ENCODE peak calls at places on chromosomes 5 and 9, in eight cellular contexts. G is brain microvascular endothelial cell; Q is ovary; P is iPS DF 6.9; K is fibroblast of lung; D is Panc1; I is H7; E is naive thymus-derived CD4-positive, alpha-beta T cell. O is an unnamed sample.

GRCh38 chr5:73229271-73229670 is 56.3 kb downstream of the TMEM174 start:
- DNase-seq in E (no peak), I (no peak), G (peak), K (peak), Q (no peak), P (no peak), D (no peak), O (no peak)

GRCh38 chr5:138905541-138905940 is 30.4 kb upstream of the LRRTM2 start:
- DNase-seq in Q (no peak), G (peak), D (no peak), E (no peak), I (no peak), K (peak), P (no peak), O (no peak)

GRCh38 chr9:21974542-21975409 is 19.4 kb downstream of the CDKN2A start:
- DNase-seq in D (no peak), E (peak), Q (no peak), K (peak), I (peak), P (no peak), G (peak), O (peak)

GRCh38 chr9:37925786-37926736 is 22.1 kb upstream of the SLC25A51 start:
- DNase-seq in Q (no peak), P (no peak), K (peak), E (no peak), D (no peak), G (no peak), I (no peak), O (no peak)

GRCh38 chr9:74630228-74630627 is 133.1 kb downstream of the RORB start:
- DNase-seq in I (peak), D (no peak), P (no peak), G (no peak), Q (no peak), K (no peak), E (no peak), O (no peak)

GRCh38 chr9:71931166-71931565 is 19.7 kb downstream of the C9orf85 start:
- DNase-seq in E (no peak), D (no peak), I (no peak), P (no peak), Q (no peak), K (no peak), G (no peak), O (no peak)

GRCh38 chr9:36891341-36891811 is 142.7 kb downstream of the PAX5 start:
- DNase-seq in P (no peak), E (no peak), K (no peak), I (no peak), G (no peak), D (no peak), Q (no peak), O (no peak)

GRCh38 chr9:70044450-70045307 is 1.0 kb downstream of the MAMDC2 start:
- DNase-seq in G (peak), D (no peak), P (no peak), E (no peak), Q (peak), K (peak), I (peak), O (no peak)

GRCh38 chr5:6581090-6581489 is 51.8 kb downstream of the NSUN2 start:
- DNase-seq in P (no peak), G (no peak), I (no peak), D (no peak), K (peak), Q (no peak), E (no peak), O (no peak)

GRCh38 chr5:998975-999501 is 9.6 kb upstream of the NKD2 start:
- DNase-seq in P (no peak), Q (peak), D (no peak), I (peak), G (no peak), K (no peak), E (no peak), O (no peak)

DNA sequence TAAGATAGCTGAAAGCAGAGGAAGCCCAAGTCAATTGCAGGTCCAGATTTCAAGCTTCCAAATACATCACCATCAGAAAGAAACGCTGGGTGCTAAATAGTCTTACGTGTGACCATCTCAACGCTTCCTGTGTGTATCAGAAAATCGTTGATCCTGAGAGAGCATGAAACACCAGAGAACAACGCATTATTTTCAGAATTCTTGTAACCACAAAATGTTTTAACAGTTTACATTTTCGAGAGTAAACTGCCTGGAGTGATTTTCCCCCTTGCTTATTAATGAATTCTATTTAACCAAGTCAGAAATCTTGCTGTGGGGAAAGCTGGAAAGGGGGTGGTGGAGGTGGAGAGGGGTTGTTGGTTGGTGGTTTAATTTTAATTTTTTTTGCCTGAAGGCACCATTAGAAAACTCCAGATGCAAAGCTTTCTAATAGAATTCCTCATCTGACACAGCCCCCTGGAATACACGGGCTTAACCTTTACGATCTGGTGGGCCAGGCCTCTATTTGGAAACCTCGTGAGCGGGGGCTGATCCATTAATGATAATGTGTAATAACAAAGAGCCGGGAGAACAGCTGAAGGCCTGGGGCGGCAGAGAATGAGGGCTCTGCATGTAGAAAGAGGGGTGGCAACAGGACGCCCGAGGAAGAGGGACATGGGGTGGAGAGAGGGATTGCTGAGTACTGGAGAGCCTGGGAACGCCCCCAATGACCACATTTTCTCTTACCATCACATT is 124.5 kb upstream of the NFIB start:
- DNase-seq in K (peak), D (no peak), P (no peak), G (no peak), E (no peak), I (no peak), Q (no peak), O (no peak)
- H3K4me3 ChIP-seq in K (no peak), D (no peak), P (no peak), G (no peak), E (no peak), I (no peak), Q (no peak), O (no peak)

GRCh38 chr9:88198346-88198807 is 60.1 kb upstream of the SPATA31C2 start:
- DNase-seq in P (no peak), Q (no peak), E (no peak), I (no peak), D (peak), K (peak), G (peak), O (no peak)
- H3K4me3 ChIP-seq in P (no peak), Q (peak), E (no peak), I (no peak), D (peak), K (peak), G (no peak), O (peak)

DNA sequence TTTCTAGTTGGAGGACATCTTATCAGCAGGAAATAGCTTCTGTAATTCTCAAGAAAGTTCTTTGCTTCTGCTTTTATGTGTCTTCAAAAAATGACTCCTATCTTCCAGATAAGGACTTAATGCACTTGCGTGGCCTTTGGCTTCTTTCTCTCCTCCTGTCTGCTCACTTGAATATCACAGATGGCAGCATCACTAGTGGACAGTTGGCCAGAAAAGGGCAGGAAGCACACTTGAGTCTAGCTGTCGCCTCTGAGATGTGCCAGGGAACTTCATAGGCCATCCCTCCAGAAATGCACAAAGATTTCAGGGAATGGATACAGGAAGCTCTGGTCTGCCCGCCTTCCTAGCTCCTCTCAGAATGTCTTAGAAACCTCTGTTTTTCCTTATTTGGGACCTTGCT is 22.3 kb upstream of the LTC4S start:
- DNase-seq in Q (no peak), I (no peak), D (no peak), P (no peak), E (no peak), G (no peak), K (no peak), O (no peak)
- H3K4me3 ChIP-seq in Q (no peak), I (no peak), D (no peak), P (no peak), E (no peak), G (no peak), K (no peak), O (no peak)

DNA sequence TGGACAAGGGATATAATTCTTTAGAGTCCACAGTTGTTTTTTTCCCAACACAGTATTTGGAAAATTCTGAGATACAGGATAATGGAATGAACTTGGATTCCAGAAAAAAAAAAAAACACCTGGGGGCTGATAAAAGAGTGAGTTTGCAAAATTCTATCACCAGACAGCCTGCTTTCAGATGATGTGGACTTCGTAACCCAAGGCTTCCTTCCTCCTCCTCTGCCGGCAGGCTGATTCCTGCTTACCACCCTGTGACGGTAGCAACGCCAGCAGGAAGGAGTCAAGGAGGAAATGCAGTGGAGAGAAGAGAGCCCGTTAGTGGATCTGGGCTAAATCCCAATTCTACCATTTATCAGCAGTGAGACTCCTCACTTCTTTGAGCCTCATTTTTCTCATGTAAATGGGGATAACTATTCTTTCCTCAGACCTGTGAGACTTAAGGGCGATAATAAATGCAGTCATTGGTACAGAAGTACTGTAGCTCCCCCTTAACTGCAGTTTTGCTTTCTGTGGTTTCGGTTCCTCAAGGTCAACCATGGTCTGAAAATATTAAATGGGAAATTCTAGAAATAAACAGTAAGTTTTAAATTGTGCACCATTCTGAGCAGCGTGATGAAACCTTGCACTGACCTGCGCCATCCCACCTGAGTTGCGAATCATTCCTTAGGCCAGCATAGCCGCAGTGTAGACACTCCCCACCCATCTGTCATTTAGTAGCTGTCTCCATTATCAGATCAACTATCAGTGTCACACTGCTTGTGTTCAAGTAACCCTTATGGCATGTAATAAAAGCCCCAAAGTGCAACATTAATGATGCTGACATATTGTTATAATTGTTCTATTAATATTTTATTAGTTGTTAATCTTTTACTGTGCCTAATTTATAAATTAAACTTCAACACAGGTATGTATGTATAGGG is 71.4 kb downstream of the DCP2 start:
- DNase-seq in E (no peak), I (peak), Q (peak), P (no peak), D (no peak), K (no peak), G (no peak), O (no peak)
- H3K4me3 ChIP-seq in E (no peak), I (no peak), Q (no peak), P (no peak), D (no peak), K (no peak), G (no peak), O (no peak)

DNA sequence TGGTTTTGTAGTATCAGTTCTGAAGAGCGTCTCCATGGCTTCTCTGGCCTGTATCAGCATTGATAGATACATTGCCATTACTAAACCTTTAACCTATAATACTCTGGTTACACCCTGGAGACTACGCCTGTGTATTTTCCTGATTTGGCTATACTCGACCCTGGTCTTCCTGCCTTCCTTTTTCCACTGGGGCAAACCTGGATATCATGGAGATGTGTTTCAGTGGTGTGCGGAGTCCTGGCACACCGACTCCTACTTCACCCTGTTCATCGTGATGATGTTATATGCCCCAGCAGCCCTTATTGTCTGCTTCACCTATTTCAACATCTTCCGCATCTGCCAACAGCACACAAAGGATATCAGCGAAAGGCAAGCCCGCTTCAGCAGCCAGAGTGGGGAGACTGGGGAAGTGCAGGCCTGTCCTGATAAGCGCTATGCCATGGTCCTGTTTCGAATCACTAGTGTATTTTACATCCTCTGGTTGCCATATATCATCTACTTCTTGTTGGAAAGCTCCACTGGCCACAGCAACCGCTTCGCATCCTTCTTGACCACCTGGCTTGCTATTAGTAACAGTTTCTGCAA is 1.5 kb downstream of the GPR21 start:
- DNase-seq in P (no peak), D (no peak), Q (no peak), G (no peak), K (no peak), I (no peak), E (no peak), O (no peak)
- H3K4me3 ChIP-seq in P (no peak), D (no peak), Q (no peak), G (no peak), K (no peak), I (no peak), E (no peak), O (no peak)

GRCh38 chr9:113675475-113675941 is 200.6 kb upstream of the ZNF618 start:
- DNase-seq in I (no peak), E (no peak), G (peak), D (no peak), P (no peak), K (peak), Q (peak), O (no peak)
- H3K4me3 ChIP-seq in I (no peak), E (no peak), G (no peak), D (no peak), P (no peak), K (no peak), Q (no peak), O (no peak)